ENCODE peak calls at places on chromosome 18, in nine cellular contexts. F, U, C, V, D, M, L, E and Z are unnamed samples.

GRCh38 chr18:74897971-74898657 is 300.4 kb downstream of the ZNF407 start:
- DNase-seq in V (peak; percentile 10), D (peak; percentile 30), L (no peak), C (no peak), U (no peak), F (no peak), E (no peak), M (no peak), Z (no peak)

GRCh38 chr18:10239138-10239537 is 215.3 kb upstream of the APCDD1 start:
- DNase-seq in C (no peak), V (no peak), M (no peak), E (no peak), L (peak; percentile 47), D (no peak), F (no peak), U (no peak), Z (no peak)

GRCh38 chr18:995641-996040 is 91.0 kb downstream of the ADCYAP1 start:
- DNase-seq in F (no peak), E (no peak), C (no peak), D (peak; percentile 88), U (no peak), L (peak; percentile 24), M (no peak), V (peak; percentile 75), Z (no peak)

GRCh38 chr18:7908686-7909299 is 341.7 kb downstream of the PTPRM start:
- DNase-seq in V (no peak), C (peak; percentile 2), U (no peak), F (no peak), M (no peak), E (no peak), D (no peak), L (no peak), Z (peak; percentile 8)

GRCh38 chr18:23129355-23130002 is 5.8 kb upstream of the CABLES1 start:
- DNase-seq in F (no peak), C (no peak), D (no peak), L (no peak), V (no peak), U (no peak), E (no peak), M (no peak), Z (no peak)

GRCh38 chr18:57107141-57107832 is 39.6 kb upstream of the BOD1L2 start:
- DNase-seq in V (peak; percentile 7), D (peak; percentile 47), F (no peak), E (no peak), C (no peak), M (peak; percentile 44), U (no peak), L (no peak), Z (no peak)

GRCh38 chr18:7105268-7105667 is 12.3 kb downstream of the LAMA1 start:
- DNase-seq in M (no peak), L (no peak), F (no peak), E (no peak), U (no peak), C (no peak), D (no peak), V (no peak), Z (no peak)

GRCh38 chr18:79526468-79527460 is 131.0 kb downstream of the NFATC1 start:
- DNase-seq in V (no peak), F (no peak), M (no peak), L (no peak), U (no peak), E (peak; percentile 28), C (no peak), D (no peak), Z (no peak)

GRCh38 chr18:43751203-43751602 is 473.9 kb upstream of the SYT4 start:
- DNase-seq in L (no peak), F (no peak), D (no peak), M (no peak), U (no peak), C (no peak), V (no peak), E (no peak), Z (no peak)